ENCODE peak calls at places on chromosome 7, in nine cellular contexts. I, O, G, C, D, S, K, M and J are unnamed samples.
A peak's percentile ranks its signal among the peaks of the same experiment; 100 is the strongest.

GRCh38 chr7:108890862-108891261 is 321.2 kb downstream of the DNAJB9 start:
- DNase-seq in I (no peak), O (no peak), G (no peak), C (no peak), D (no peak), S (no peak), K (no peak), M (no peak), J (no peak)

GRCh38 chr7:117682681-117683385 is 190.4 kb downstream of the CTTNBP2 start:
- DNase-seq in I (no peak), O (peak; percentile 86), G (no peak), C (peak; percentile 31), D (peak; percentile 13), S (peak; percentile 28), K (no peak), M (no peak), J (peak; percentile 18)

GRCh38 chr7:91569702-91570457 is 305.6 kb downstream of the FZD1 start:
- DNase-seq in I (no peak), O (no peak), G (no peak), C (no peak), D (no peak), S (peak; percentile 13), K (no peak), M (no peak), J (peak; percentile 59)

GRCh38 chr7:99631311-99632109 is 14.8 kb downstream of the ZSCAN25 start:
- DNase-seq in I (no peak), O (peak; percentile 56), G (peak; percentile 53), C (peak; percentile 21), D (peak; percentile 12), S (peak; percentile 54), K (no peak), M (no peak), J (peak; percentile 55)

GRCh38 chr7:54678763-54679396 is 80.1 kb downstream of the SEC61G start:
- DNase-seq in I (no peak), O (peak; percentile 18), G (no peak), C (no peak), D (no peak), S (no peak), K (no peak), M (no peak), J (no peak)

GRCh38 chr7:125316451-125316850 is 386.8 kb upstream of the POT1 start:
- DNase-seq in I (no peak), O (peak; percentile 15), G (peak; percentile 48), C (peak; percentile 0), D (no peak), S (peak; percentile 87), K (no peak), M (no peak), J (no peak)

GRCh38 chr7:38637957-38638356 is 6.8 kb upstream of the AMPH start:
- DNase-seq in I (no peak), O (no peak), G (no peak), C (no peak), D (no peak), S (no peak), K (no peak), M (no peak), J (no peak)

GRCh38 chr7:116652793-116653192 is 19.2 kb upstream of the MET start:
- DNase-seq in I (no peak), O (no peak), G (no peak), C (no peak), D (no peak), S (no peak), K (no peak), M (no peak), J (peak; percentile 60)

GRCh38 chr7:158266426-158266816 is 321.2 kb downstream of the PTPRN2 start:
- DNase-seq in I (no peak), O (no peak), G (no peak), C (no peak), D (no peak), S (no peak), K (no peak), M (no peak), J (no peak)

GRCh38 chr7:101245147-101245668 is 327 bp upstream of the FIS1 start:
- DNase-seq in I (no peak), O (no peak), G (no peak), C (no peak), D (no peak), S (no peak), K (no peak), M (no peak), J (no peak)

GRCh38 chr7:138980575-138981285 is 459 bp downstream of the KIAA1549 start:
- DNase-seq in I (no peak), O (no peak), G (no peak), C (no peak), D (peak; percentile 10), S (peak; percentile 66), K (no peak), M (no peak), J (no peak)

GRCh38 chr7:146002431-146003078 is 114.0 kb upstream of the CNTNAP2 start:
- DNase-seq in I (no peak), O (no peak), G (no peak), C (no peak), D (peak; percentile 30), S (no peak), K (no peak), M (no peak), J (no peak)

GRCh38 chr7:87152112-87152896 is at the start of gene DMTF1:
- DNase-seq in I (peak; percentile 85), O (peak; percentile 95), G (peak; percentile 97), C (peak; percentile 97), D (peak; percentile 98), S (peak; percentile 97), K (peak; percentile 82), M (peak; percentile 67), J (peak; percentile 94)

GRCh38 chr7:107048783-107049418 is 4.4 kb downstream of the PRKAR2B start:
- DNase-seq in I (no peak), O (no peak), G (no peak), C (no peak), D (no peak), S (no peak), K (no peak), M (no peak), J (no peak)

GRCh38 chr7:15874774-15875173 is 188.3 kb upstream of the MEOX2 start:
- DNase-seq in I (no peak), O (no peak), G (no peak), C (peak; percentile 17), D (no peak), S (no peak), K (no peak), M (no peak), J (no peak)

GRCh38 chr7:129332354-129333056 is 101.7 kb upstream of the STRIP2 start:
- DNase-seq in I (peak; percentile 32), O (peak; percentile 37), G (no peak), C (peak; percentile 33), D (peak; percentile 53), S (no peak), K (no peak), M (no peak), J (peak; percentile 71)

GRCh38 chr7:42461537-42461936 is 224.5 kb upstream of the GLI3 start:
- DNase-seq in I (no peak), O (no peak), G (no peak), C (no peak), D (no peak), S (no peak), K (no peak), M (no peak), J (no peak)

GRCh38 chr7:93923291-93923690 is 1.8 kb downstream of the GNG11 start:
- DNase-seq in I (no peak), O (peak; percentile 29), G (peak; percentile 10), C (peak; percentile 46), D (peak; percentile 29), S (no peak), K (no peak), M (no peak), J (peak; percentile 59)
- H3K4me3 ChIP-seq in I (peak overlapping the region; percentile 65), O (peak overlapping the region; percentile 74), G (no peak overlapping the region), C (peak overlapping the region; percentile 35), D (peak overlapping the region; percentile 57), S (no peak overlapping the region), K (no peak overlapping the region), M (no peak overlapping the region), J (peak overlapping the region; percentile 86)

GRCh38 chr7:836429-836828 is 4.2 kb downstream of the SUN1 start:
- DNase-seq in I (no peak), O (peak; percentile 70), G (peak; percentile 47), C (peak; percentile 58), D (peak; percentile 54), S (peak; percentile 37), K (no peak), M (no peak), J (peak; percentile 71)
- TF ChIP-seq CTCF in I (peak; percentile 65), O (peak; percentile 53), G (peak; percentile 54), C (peak; percentile 65), D (peak; percentile 75), S (peak; percentile 55), K (no peak), M (no peak), J (peak; percentile 67)

DNA sequence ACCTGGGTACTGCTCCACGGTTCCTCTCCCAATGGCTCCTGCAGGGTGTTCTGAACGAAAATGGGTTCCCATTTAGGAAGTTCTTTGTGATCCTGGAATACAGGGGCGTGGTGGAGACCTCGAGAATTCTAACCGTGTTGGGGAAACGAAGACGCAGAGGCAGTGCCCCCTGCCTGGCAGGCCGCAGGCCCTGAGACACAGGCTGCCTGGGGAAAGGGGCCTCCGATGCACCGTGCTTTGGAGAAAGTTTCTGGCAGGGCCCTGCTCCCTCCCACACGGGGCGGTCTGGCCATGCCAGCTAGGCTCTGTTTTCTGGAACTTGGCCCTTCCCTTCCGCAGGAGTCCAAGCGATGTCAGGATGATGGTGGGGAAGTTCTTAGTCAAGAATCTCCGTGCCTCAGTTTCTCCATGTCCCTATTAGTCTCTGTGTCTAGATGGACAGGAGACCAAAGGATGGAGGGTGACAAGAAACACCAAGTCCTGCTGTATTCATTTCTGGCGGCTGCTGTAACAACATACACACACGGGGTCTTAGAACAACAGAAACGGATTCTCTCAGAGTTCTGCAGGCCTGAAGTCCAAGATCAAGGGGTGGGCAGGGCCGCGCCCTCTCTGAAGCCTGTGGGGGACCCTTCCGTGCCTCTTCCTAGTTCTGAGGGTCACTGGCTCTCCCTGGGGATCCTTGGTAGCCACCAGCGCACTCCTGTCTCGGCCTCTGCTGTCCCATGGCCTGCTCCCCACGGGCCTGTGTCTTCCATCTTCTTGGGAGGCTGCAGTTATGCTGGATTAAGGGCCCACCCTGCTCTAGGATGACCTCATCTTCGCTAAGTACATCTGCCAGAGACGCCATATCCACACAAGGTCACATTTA is 27.7 kb downstream of the PRKAG2 start:
- DNase-seq in I (no peak), O (no peak), G (no peak), C (no peak), D (no peak), S (no peak), K (no peak), M (no peak), J (no peak)
- H3K4me3 ChIP-seq in I (no peak overlapping the region), O (no peak overlapping the region), G (no peak overlapping the region), C (no peak overlapping the region), D (no peak overlapping the region), S (no peak overlapping the region), K (no peak overlapping the region), M (no peak overlapping the region), J (no peak overlapping the region)

DNA sequence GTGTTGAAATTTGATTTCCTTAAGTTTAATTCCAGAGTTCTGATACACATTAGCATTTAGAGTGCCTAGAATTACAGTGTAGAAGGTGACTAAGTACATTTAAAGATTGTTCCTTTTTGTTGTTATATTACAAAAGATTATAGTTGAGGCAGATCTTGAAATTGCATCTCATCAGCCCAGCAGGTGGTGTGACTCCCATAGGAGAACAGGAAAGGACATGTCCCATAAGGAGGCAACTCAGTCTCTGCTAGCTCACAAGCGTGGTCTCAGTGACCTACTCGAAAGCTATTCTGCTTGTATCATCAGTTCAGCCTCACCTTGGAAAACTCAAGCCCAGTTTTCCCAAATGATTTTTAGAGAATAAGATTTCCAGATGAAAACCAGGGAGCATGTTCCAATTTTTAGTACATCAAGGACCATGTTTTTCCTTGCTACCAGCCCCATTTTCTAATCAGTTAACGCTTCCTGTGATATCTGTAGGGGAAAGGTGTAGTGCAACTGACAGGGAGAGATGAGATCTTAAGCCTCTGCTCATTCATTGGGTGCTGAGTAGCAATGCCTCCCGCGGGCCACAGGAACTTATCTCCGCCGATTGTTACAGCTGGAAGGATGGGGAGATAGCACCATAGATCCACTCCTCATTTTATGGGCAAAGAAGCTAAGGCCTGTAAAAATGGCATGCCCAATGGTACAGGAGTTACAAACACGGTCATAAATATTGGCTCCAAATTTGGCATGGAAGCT is 1.1 kb upstream of the GNAI1 start:
- DNase-seq in I (no peak), O (peak; percentile 42), G (no peak), C (no peak), D (no peak), S (peak; percentile 27), K (no peak), M (no peak), J (peak; percentile 50)
- TF ChIP-seq CTCF in I (peak; percentile 10), O (no peak), G (no peak), C (no peak), D (no peak), S (no peak), K (no peak), M (no peak), J (peak; percentile 18)